ENCODE peak calls at places on chromosomes 3 and 15, in eight cellular contexts. One of them, this sample, is unnamed.

GRCh38 chr3:40920041-40920440 is 279.3 kb upstream of the CTNNB1 start:
- DNase-seq in progenitor cell of endocrine pancreas: no peak
- DNase-seq in brain microvascular endothelial cell: peak
- DNase-seq in H9: peak
- DNase-seq in Peyer's patch: no peak
- DNase-seq in endothelial cell: no peak
- DNase-seq in lung: no peak
- DNase-seq in HFFc6: no peak
- DNase-seq in this sample: no peak

GRCh38 chr3:100637197-100637631 is 27.8 kb downstream of the ADGRG7 start:
- DNase-seq in HFFc6: peak
- DNase-seq in endothelial cell: no peak
- DNase-seq in H9: no peak
- DNase-seq in lung: no peak
- DNase-seq in brain microvascular endothelial cell: peak
- DNase-seq in progenitor cell of endocrine pancreas: no peak
- DNase-seq in Peyer's patch: no peak
- DNase-seq in this sample: no peak

GRCh38 chr3:172391592-172392302 is 56.5 kb downstream of the GHSR start:
- DNase-seq in brain microvascular endothelial cell: peak
- DNase-seq in HFFc6: no peak
- DNase-seq in endothelial cell: no peak
- DNase-seq in lung: no peak
- DNase-seq in progenitor cell of endocrine pancreas: no peak
- DNase-seq in H9: no peak
- DNase-seq in Peyer's patch: no peak
- DNase-seq in this sample: no peak

GRCh38 chr15:67025719-67026118 is 39.7 kb upstream of the SMAD3 start:
- DNase-seq in Peyer's patch: no peak
- DNase-seq in H9: peak
- DNase-seq in lung: no peak
- DNase-seq in progenitor cell of endocrine pancreas: no peak
- DNase-seq in HFFc6: peak
- DNase-seq in endothelial cell: no peak
- DNase-seq in brain microvascular endothelial cell: peak
- DNase-seq in this sample: no peak

GRCh38 chr3:151268267-151269235 is 9.8 kb downstream of the P2RY14 start:
- DNase-seq in HFFc6: no peak
- DNase-seq in progenitor cell of endocrine pancreas: no peak
- DNase-seq in lung: no peak
- DNase-seq in Peyer's patch: peak
- DNase-seq in H9: no peak
- DNase-seq in brain microvascular endothelial cell: no peak
- DNase-seq in endothelial cell: no peak
- DNase-seq in this sample: no peak

GRCh38 chr3:188889070-188889491 is 282.7 kb upstream of the TPRG1 start:
- DNase-seq in Peyer's patch: no peak
- DNase-seq in HFFc6: no peak
- DNase-seq in progenitor cell of endocrine pancreas: no peak
- DNase-seq in lung: no peak
- DNase-seq in brain microvascular endothelial cell: no peak
- DNase-seq in H9: no peak
- DNase-seq in endothelial cell: no peak
- DNase-seq in this sample: no peak

GRCh38 chr3:25571285-25571684 is 93.4 kb downstream of the TOP2B start:
- DNase-seq in lung: no peak
- DNase-seq in endothelial cell: no peak
- DNase-seq in progenitor cell of endocrine pancreas: no peak
- DNase-seq in brain microvascular endothelial cell: no peak
- DNase-seq in Peyer's patch: no peak
- DNase-seq in HFFc6: no peak
- DNase-seq in H9: no peak
- DNase-seq in this sample: no peak

GRCh38 chr3:177337548-177338331 is 140.5 kb upstream of the TBL1XR1 start:
- DNase-seq in lung: no peak
- DNase-seq in brain microvascular endothelial cell: peak
- DNase-seq in endothelial cell: no peak
- DNase-seq in H9: no peak
- DNase-seq in Peyer's patch: peak
- DNase-seq in HFFc6: peak
- DNase-seq in progenitor cell of endocrine pancreas: no peak
- DNase-seq in this sample: no peak

GRCh38 chr3:38986901-38987300 is 64.8 kb downstream of the SCN11A start:
- DNase-seq in HFFc6: no peak
- DNase-seq in Peyer's patch: no peak
- DNase-seq in H9: no peak
- DNase-seq in brain microvascular endothelial cell: no peak
- DNase-seq in progenitor cell of endocrine pancreas: no peak
- DNase-seq in endothelial cell: no peak
- DNase-seq in lung: no peak
- DNase-seq in this sample: no peak

GRCh38 chr3:14452676-14453367 is 50.4 kb downstream of the SLC6A6 start:
- DNase-seq in H9: no peak
- DNase-seq in lung: peak
- DNase-seq in brain microvascular endothelial cell: peak
- DNase-seq in progenitor cell of endocrine pancreas: no peak
- DNase-seq in Peyer's patch: peak
- DNase-seq in HFFc6: peak
- DNase-seq in endothelial cell: no peak
- DNase-seq in this sample: no peak

GRCh38 chr15:90211440-90212168 is 10.5 kb downstream of the SEMA4B start:
- DNase-seq in brain microvascular endothelial cell: peak
- DNase-seq in progenitor cell of endocrine pancreas: no peak
- DNase-seq in Peyer's patch: peak
- DNase-seq in lung: no peak
- DNase-seq in HFFc6: no peak
- DNase-seq in endothelial cell: no peak
- DNase-seq in H9: no peak
- DNase-seq in this sample: no peak

GRCh38 chr15:88904808-88905327 is 8.3 kb downstream of the MFGE8 start:
- DNase-seq in Peyer's patch: peak
- DNase-seq in H9: peak
- DNase-seq in lung: peak
- DNase-seq in endothelial cell: peak
- DNase-seq in brain microvascular endothelial cell: peak
- DNase-seq in HFFc6: peak
- DNase-seq in progenitor cell of endocrine pancreas: peak
- DNase-seq in this sample: peak

GRCh38 chr15:51368751-51369450 is 27.4 kb downstream of the GLDN start:
- DNase-seq in lung: no peak
- DNase-seq in Peyer's patch: no peak
- DNase-seq in HFFc6: peak
- DNase-seq in brain microvascular endothelial cell: peak
- DNase-seq in endothelial cell: no peak
- DNase-seq in progenitor cell of endocrine pancreas: no peak
- DNase-seq in H9: no peak
- DNase-seq in this sample: no peak

GRCh38 chr3:196219194-196219969 is 3.0 kb downstream of the SLC51A start:
- DNase-seq in H9: no peak
- DNase-seq in progenitor cell of endocrine pancreas: no peak
- DNase-seq in HFFc6: peak
- DNase-seq in endothelial cell: no peak
- DNase-seq in brain microvascular endothelial cell: peak
- DNase-seq in lung: peak
- DNase-seq in Peyer's patch: peak
- DNase-seq in this sample: no peak

GRCh38 chr15:55357774-55358173 is 38.8 kb downstream of the PIGB start:
- DNase-seq in lung: no peak
- DNase-seq in endothelial cell: no peak
- DNase-seq in brain microvascular endothelial cell: no peak
- DNase-seq in HFFc6: peak
- DNase-seq in Peyer's patch: no peak
- DNase-seq in H9: no peak
- DNase-seq in progenitor cell of endocrine pancreas: no peak
- DNase-seq in this sample: no peak

GRCh38 chr3:94336076-94336741 is 273.3 kb downstream of the NSUN3 start:
- DNase-seq in brain microvascular endothelial cell: peak
- DNase-seq in endothelial cell: peak
- DNase-seq in progenitor cell of endocrine pancreas: no peak
- DNase-seq in H9: peak
- DNase-seq in Peyer's patch: no peak
- DNase-seq in HFFc6: peak
- DNase-seq in lung: no peak
- DNase-seq in this sample: no peak
- TF ChIP-seq CTCF in brain microvascular endothelial cell: peak
- TF ChIP-seq CTCF in endothelial cell: no peak
- TF ChIP-seq CTCF in progenitor cell of endocrine pancreas: peak
- TF ChIP-seq CTCF in H9: peak
- TF ChIP-seq CTCF in Peyer's patch: peak
- TF ChIP-seq CTCF in HFFc6: peak
- TF ChIP-seq CTCF in lung: no peak
- TF ChIP-seq CTCF in this sample: no peak

GRCh38 chr3:12828751-12829150 is 12.6 kb downstream of the RPL32 start:
- DNase-seq in Peyer's patch: no peak
- DNase-seq in lung: no peak
- DNase-seq in progenitor cell of endocrine pancreas: no peak
- DNase-seq in HFFc6: no peak
- DNase-seq in H9: no peak
- DNase-seq in brain microvascular endothelial cell: no peak
- DNase-seq in endothelial cell: no peak
- DNase-seq in this sample: no peak

GRCh38 chr3:12830785-12831581 is 10.4 kb downstream of the RPL32 start:
- DNase-seq in H9: no peak
- DNase-seq in endothelial cell: no peak
- DNase-seq in brain microvascular endothelial cell: no peak
- DNase-seq in HFFc6: no peak
- DNase-seq in progenitor cell of endocrine pancreas: no peak
- DNase-seq in Peyer's patch: no peak
- DNase-seq in lung: no peak
- DNase-seq in this sample: no peak

GRCh38 chr3:12829404-12829803 is 12.0 kb downstream of the RPL32 start:
- DNase-seq in H9: no peak
- DNase-seq in Peyer's patch: no peak
- DNase-seq in progenitor cell of endocrine pancreas: no peak
- DNase-seq in brain microvascular endothelial cell: no peak
- DNase-seq in lung: no peak
- DNase-seq in endothelial cell: no peak
- DNase-seq in HFFc6: no peak
- DNase-seq in this sample: no peak

GRCh38 chr3:12831582-12831866 is 9.8 kb downstream of the RPL32 start:
- DNase-seq in lung: no peak
- DNase-seq in Peyer's patch: no peak
- DNase-seq in HFFc6: no peak
- DNase-seq in brain microvascular endothelial cell: no peak
- DNase-seq in H9: no peak
- DNase-seq in progenitor cell of endocrine pancreas: no peak
- DNase-seq in endothelial cell: no peak
- DNase-seq in this sample: no peak

DNA sequence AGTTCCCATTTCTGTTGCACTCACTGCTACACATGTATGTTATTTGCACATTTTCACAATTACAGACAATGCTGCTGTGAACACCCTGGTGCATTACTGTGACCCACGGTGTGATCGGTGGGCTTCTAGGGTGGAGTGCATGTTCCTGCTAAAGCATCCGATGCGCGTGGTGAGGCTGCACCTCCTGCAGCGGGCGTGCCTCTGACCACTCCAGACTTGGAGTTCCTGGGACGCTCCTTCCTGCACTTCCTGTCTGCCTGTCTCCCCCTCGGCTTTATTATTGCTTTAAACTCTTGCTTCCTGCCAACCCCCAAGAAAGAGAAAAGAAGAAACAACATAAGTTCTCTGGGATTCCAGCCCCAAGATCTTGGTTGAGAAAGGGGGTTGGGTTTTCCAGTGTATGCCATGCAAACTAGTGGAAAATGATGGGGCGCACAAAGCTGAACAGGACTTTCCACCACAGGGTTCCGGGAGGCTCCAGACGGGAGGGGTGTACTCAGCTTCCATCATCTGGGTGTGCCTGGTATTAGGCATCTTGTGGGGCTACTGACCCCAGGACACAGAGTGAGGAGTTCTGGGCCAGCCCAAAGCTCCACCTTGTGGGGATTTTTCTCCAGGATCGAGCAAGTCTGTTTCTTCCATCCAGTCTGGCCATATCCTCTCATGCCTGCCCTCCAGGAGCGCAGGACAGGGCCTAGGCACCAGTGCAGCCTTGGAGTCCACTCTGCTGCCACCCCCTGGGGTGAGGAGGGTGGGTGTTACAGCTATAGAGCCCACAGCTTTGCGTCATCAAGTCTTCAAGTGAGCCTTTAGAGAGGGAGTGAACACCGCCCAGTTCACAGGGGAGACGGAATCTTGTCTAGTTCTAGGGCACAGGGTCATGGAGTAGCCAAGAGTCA is 11.2 kb downstream of the RPL32 start:
- DNase-seq in endothelial cell: no peak
- DNase-seq in progenitor cell of endocrine pancreas: no peak
- DNase-seq in lung: no peak
- DNase-seq in H9: peak
- DNase-seq in brain microvascular endothelial cell: no peak
- DNase-seq in HFFc6: no peak
- DNase-seq in Peyer's patch: no peak
- DNase-seq in this sample: no peak
- TF ChIP-seq CTCF in endothelial cell: no peak
- TF ChIP-seq CTCF in progenitor cell of endocrine pancreas: no peak
- TF ChIP-seq CTCF in lung: no peak
- TF ChIP-seq CTCF in H9: peak
- TF ChIP-seq CTCF in brain microvascular endothelial cell: peak
- TF ChIP-seq CTCF in HFFc6: no peak
- TF ChIP-seq CTCF in Peyer's patch: no peak
- TF ChIP-seq CTCF in this sample: no peak

DNA sequence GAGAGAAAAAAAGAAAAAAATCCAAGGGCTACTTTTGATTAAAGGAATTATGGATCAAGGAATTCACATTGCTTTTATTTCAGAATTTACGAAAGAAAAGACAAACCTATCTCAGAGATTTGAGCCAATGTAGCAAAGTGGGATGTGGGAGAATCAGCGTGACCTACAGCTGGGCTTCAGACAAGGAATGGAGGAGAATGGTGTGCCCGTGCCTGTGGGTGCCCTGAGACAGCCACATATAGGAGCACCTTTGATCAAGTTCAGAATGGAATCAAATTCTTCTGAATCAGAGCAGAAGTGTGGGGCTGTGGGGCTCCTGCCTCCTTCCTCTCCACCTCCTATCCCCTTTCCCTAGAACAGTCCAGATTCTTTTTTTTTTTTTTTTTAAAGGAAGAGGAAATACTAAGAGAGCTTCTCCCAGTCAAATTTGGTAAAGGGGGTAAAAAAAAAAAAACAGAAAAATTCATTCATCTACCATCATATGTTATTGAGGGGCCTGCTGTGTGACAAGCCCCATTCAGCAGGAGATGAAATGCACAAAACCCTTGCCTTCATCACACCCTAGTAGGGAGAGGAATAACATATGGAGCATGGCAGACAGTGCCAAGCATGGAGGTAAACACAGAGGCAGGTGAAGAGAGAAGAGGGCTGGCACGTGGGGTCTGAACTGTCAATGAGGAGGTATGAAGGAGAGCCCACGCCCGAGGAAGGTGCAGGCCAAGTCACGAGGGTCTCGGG is 25.0 kb upstream of the MUSTN1 start:
- DNase-seq in brain microvascular endothelial cell: no peak
- DNase-seq in progenitor cell of endocrine pancreas: no peak
- DNase-seq in H9: no peak
- DNase-seq in HFFc6: no peak
- DNase-seq in endothelial cell: no peak
- DNase-seq in lung: no peak
- DNase-seq in Peyer's patch: no peak
- DNase-seq in this sample: no peak
- TF ChIP-seq CTCF in brain microvascular endothelial cell: no peak
- TF ChIP-seq CTCF in progenitor cell of endocrine pancreas: no peak
- TF ChIP-seq CTCF in H9: no peak
- TF ChIP-seq CTCF in HFFc6: no peak
- TF ChIP-seq CTCF in endothelial cell: no peak
- TF ChIP-seq CTCF in lung: no peak
- TF ChIP-seq CTCF in Peyer's patch: no peak
- TF ChIP-seq CTCF in this sample: no peak

GRCh38 chr3:89113887-89114840 is 6.7 kb downstream of the EPHA3 start:
- DNase-seq in Peyer's patch: peak
- DNase-seq in endothelial cell: peak
- DNase-seq in HFFc6: no peak
- DNase-seq in brain microvascular endothelial cell: peak
- DNase-seq in H9: peak
- DNase-seq in lung: peak
- DNase-seq in progenitor cell of endocrine pancreas: peak
- DNase-seq in this sample: peak
- TF ChIP-seq CTCF in Peyer's patch: no peak
- TF ChIP-seq CTCF in endothelial cell: peak
- TF ChIP-seq CTCF in HFFc6: peak
- TF ChIP-seq CTCF in brain microvascular endothelial cell: peak
- TF ChIP-seq CTCF in H9: peak
- TF ChIP-seq CTCF in lung: peak
- TF ChIP-seq CTCF in progenitor cell of endocrine pancreas: peak
- TF ChIP-seq CTCF in this sample: peak

This sample was measured in glutamatergic neuron.